ENCODE peak calls at places on chromosomes 7 and 10, in four cellular contexts. T is dermis microvascular lymphatic vessel endothelial cell, N is foreskin fibroblast, R is RPMI7951. P is an unnamed sample.

GRCh38 chr10:35011771-35012191 is 78.4 kb downstream of the CUL2 start:
- DNase-seq in R (peak; percentile 12), N (peak; percentile 27), T (no peak), P (no peak)

GRCh38 chr10:49743464-49744075 is 18.6 kb downstream of the OGDHL start:
- DNase-seq in N (no peak), R (no peak), T (no peak), P (no peak)

GRCh38 chr10:53403688-53404087 is 631.1 kb upstream of the MBL2 start:
- DNase-seq in R (no peak), T (peak; percentile 36), N (no peak), P (peak; percentile 45)

GRCh38 chr7:74306737-74307469 is 17.7 kb downstream of the CLIP2 start:
- DNase-seq in N (peak; percentile 87), R (peak; percentile 92), T (no peak), P (peak; percentile 53)

GRCh38 chr7:113891031-113891350 is 27.8 kb downstream of the PPP1R3A start:
- DNase-seq in N (no peak), R (no peak), T (no peak), P (no peak)

GRCh38 chr7:27254625-27255024 is 12.0 kb downstream of the EVX1 start:
- DNase-seq in R (peak; percentile 99), T (no peak), N (no peak), P (no peak)

GRCh38 chr10:63521389-63522128 is at the start of gene REEP3:
- DNase-seq in N (peak; percentile 88), T (peak; percentile 34), R (peak; percentile 73), P (peak; percentile 54)

GRCh38 chr10:33331020-33331557 is 3.4 kb downstream of the NRP1 start:
- DNase-seq in R (peak; percentile 57), N (peak; percentile 44), T (no peak), P (no peak)

GRCh38 chr7:155305251-155305904 is 7.7 kb downstream of the INSIG1 start:
- DNase-seq in N (no peak), R (no peak), T (no peak), P (no peak)

GRCh38 chr10:80204193-80204714 is 1.1 kb downstream of the ANXA11 start:
- DNase-seq in N (peak; percentile 61), T (no peak), R (peak; percentile 24), P (peak; percentile 51)

GRCh38 chr10:95499482-95499989 is 61.6 kb downstream of the SORBS1 start:
- DNase-seq in R (no peak), T (no peak), N (no peak), P (no peak)

GRCh38 chr7:126689037-126689436 is 563.7 kb downstream of the GRM8 start:
- DNase-seq in N (no peak), R (peak; percentile 22), T (no peak), P (no peak)

GRCh38 chr7:147279516-147279915 is 1162.9 kb downstream of the CNTNAP2 start:
- DNase-seq in N (no peak), R (no peak), T (no peak), P (no peak)

GRCh38 chr10:47253651-47254375 is 46.2 kb upstream of the GDF10 start:
- DNase-seq in R (peak; percentile 84), N (no peak), T (no peak), P (no peak)

GRCh38 chr7:158353606-158354570 is 233.7 kb downstream of the PTPRN2 start:
- DNase-seq in T (no peak), N (peak; percentile 5), R (peak; percentile 46), P (no peak)

GRCh38 chr7:56105508-56105907 is 768 bp downstream of the CHCHD2 start:
- DNase-seq in N (peak; percentile 89), T (peak; percentile 82), R (peak; percentile 75), P (no peak)

GRCh38 chr10:112750427-112751167 is 199.4 kb upstream of the TCF7L2 start:
- DNase-seq in R (no peak), T (no peak), N (no peak), P (no peak)

GRCh38 chr7:142478479-142479220 is 220.8 kb upstream of the PRSS58 start:
- DNase-seq in N (peak; percentile 87), R (peak; percentile 73), T (no peak), P (no peak)

GRCh38 chr10:97974526-97975525 is 55.6 kb downstream of the CRTAC1 start:
- DNase-seq in N (no peak), R (no peak), T (no peak), P (no peak)

GRCh38 chr7:17990761-17991160 is 36.9 kb downstream of the PRPS1L1 start:
- DNase-seq in R (no peak), N (no peak), T (no peak), P (no peak)

GRCh38 chr7:74464931-74465906 is 11.5 kb downstream of the GTF2IRD1 start:
- DNase-seq in T (no peak), N (no peak), R (no peak), P (peak; percentile 84)

GRCh38 chr10:127916826-127917225 is 9.9 kb downstream of the PTPRE start:
- DNase-seq in N (no peak), R (no peak), T (no peak), P (no peak)

GRCh38 chr7:80070391-80070790 is 64.2 kb upstream of the GNAI1 start:
- DNase-seq in T (no peak), R (no peak), N (peak; percentile 50), P (no peak)

GRCh38 chr10:71285180-71285545 is 33.9 kb upstream of the SLC29A3 start:
- DNase-seq in R (peak; percentile 29), N (peak; percentile 71), T (peak; percentile 26), P (no peak)

GRCh38 chr10:20698837-20699236 is 198.3 kb downstream of the NEBL start:
- DNase-seq in N (no peak), T (no peak), R (no peak), P (no peak)

GRCh38 chr10:28986117-28986792 is 302.6 kb upstream of the LYZL1 start:
- DNase-seq in N (no peak), T (no peak), R (peak; percentile 70), P (no peak)

GRCh38 chr10:131972474-131973071 is 9.2 kb downstream of the BNIP3 start:
- DNase-seq in N (peak; percentile 36), R (no peak), T (peak; percentile 69), P (peak; percentile 63)

GRCh38 chr7:133504825-133505224 is 251.9 kb downstream of the EXOC4 start:
- DNase-seq in N (no peak), R (peak; percentile 14), T (no peak), P (no peak)

GRCh38 chr7:115096262-115096661 is 174.4 kb downstream of the MDFIC start:
- DNase-seq in R (peak; percentile 5), T (no peak), N (peak; percentile 14), P (no peak)

P was measured in ureter.